ENCODE peak calls at places on chromosome X, in four cellular contexts. S is BJ, M is kidney epithelial cell, F is ovary. R is an unnamed sample.

GRCh38 chrX:137823257-137823656 is 257.3 kb downstream of the ZIC3 start:
- DNase-seq in M (no peak), F (no peak), S (no peak), R (no peak)

GRCh38 chrX:1751781-1752180 is 136.9 kb downstream of the ASMT start:
- DNase-seq in M (no peak), F (no peak), S (no peak), R (no peak)

GRCh38 chrX:138748480-138748879 is 37.0 kb upstream of the FGF13 start:
- DNase-seq in S (no peak), F (no peak), M (no peak), R (peak; percentile 11)

GRCh38 chrX:21438792-21439191 is 64.6 kb downstream of the CNKSR2 start:
- DNase-seq in F (no peak), M (no peak), S (no peak), R (no peak)

GRCh38 chrX:3384330-3384729 is 37.9 kb upstream of the MXRA5 start:
- DNase-seq in S (no peak), F (no peak), M (peak; percentile 73), R (peak; percentile 44)

GRCh38 chrX:24014388-24015018 is 12.5 kb downstream of the KLHL15 start:
- DNase-seq in F (no peak), S (no peak), M (no peak), R (no peak)

GRCh38 chrX:65706041-65706828 is 38.8 kb downstream of the MSN start:
- DNase-seq in S (no peak), M (no peak), F (no peak), R (no peak)

GRCh38 chrX:106619797-106620196 is 8.0 kb downstream of the RADX start:
- DNase-seq in F (no peak), M (no peak), S (no peak), R (no peak)

GRCh38 chrX:112857478-112857878 is 16.8 kb upstream of the AMOT start:
- DNase-seq in S (no peak), M (no peak), F (no peak), R (no peak)

GRCh38 chrX:34848281-34848680 is 94.3 kb upstream of the FAM47B start:
- DNase-seq in S (peak; percentile 49), F (no peak), M (no peak), R (no peak)

GRCh38 chrX:23937100-23937499 is 29.3 kb downstream of the CXorf58 start:
- DNase-seq in M (no peak), S (no peak), F (no peak), R (no peak)

GRCh38 chrX:105126201-105126600 is 94.3 kb downstream of the TEX13A start:
- DNase-seq in F (no peak), M (no peak), S (no peak), R (no peak)

GRCh38 chrX:38260231-38260630 is 39.6 kb upstream of the SRPX start:
- DNase-seq in F (no peak), M (no peak), S (no peak), R (no peak)

GRCh38 chrX:51874123-51874522 is 19.3 kb upstream of the MAGED1 start:
- DNase-seq in S (no peak), M (no peak), F (no peak), R (no peak)

GRCh38 chrX:41009816-41010187 is 75.4 kb upstream of the USP9X start:
- DNase-seq in S (no peak), M (no peak), F (no peak), R (no peak)

GRCh38 chrX:69065451-69065850 is 99.8 kb downstream of the PJA1 start:
- DNase-seq in S (no peak), M (peak; percentile 32), F (no peak), R (no peak)

GRCh38 chrX:11781133-11781532 is 23.1 kb downstream of the MSL3 start:
- DNase-seq in F (no peak), S (no peak), M (no peak), R (no peak)

GRCh38 chrX:36856849-36857248 is 151.3 kb upstream of the FAM47C start:
- DNase-seq in M (no peak), F (no peak), S (no peak), R (no peak)

GRCh38 chrX:44785652-44786051 is 58.2 kb upstream of the DUSP21 start:
- DNase-seq in F (no peak), M (peak; percentile 21), S (peak; percentile 9), R (peak; percentile 8)

GRCh38 chrX:77628294-77629025 is 157.6 kb downstream of the ATRX start:
- DNase-seq in M (no peak), F (no peak), S (no peak), R (no peak)

DNA sequence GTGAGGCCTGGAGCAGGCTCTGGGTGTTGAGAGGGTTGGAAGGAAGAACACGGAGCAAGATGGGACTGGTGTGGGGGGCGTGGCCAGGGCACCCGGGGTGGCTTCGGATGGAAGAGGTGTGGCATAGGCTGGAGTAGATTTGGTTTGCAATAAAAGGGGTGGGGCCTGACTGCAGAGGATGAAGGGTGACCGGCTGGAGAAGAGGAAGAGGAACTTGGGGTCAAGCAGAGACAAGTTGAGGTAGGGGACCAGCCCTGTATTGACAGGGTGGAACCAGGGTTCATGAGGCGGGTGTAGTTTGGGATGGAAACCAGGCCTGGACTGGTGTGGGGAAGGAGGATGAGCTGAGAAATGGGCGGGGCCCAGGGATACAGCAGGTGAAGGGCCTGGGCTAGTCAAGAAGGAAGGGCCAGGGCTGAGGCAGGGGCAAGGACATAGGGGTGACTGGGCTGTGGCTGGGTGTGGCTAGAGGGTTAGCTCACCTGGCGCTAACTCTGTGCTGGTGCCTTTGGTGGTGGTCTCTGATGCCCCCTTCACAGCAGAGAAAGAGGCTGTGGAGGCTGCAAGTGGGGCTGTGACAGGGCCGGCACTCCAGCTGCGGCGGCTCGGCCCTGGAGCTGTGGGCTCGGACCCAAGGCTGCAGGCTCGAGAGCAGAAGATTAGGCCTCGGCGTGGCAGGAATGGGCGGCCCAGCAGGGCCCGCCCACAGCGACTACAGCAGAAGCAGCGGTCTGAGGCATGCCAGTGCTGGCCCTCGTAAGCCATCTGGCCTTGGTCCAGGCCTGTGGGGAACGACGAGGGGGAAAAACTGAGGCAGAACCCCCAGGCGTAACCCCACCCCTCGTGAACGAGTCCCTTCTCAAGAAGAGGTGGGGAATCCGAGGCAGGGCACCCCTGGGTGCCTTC is 5.0 kb downstream of the PLP2 start:
- DNase-seq in S (no peak), M (no peak), F (no peak), R (no peak)
- H3K4me3 ChIP-seq in S (no peak overlapping the region), M (no peak overlapping the region), F (no peak overlapping the region), R (no peak overlapping the region)

GRCh38 chrX:153740631-153741222 is 16.1 kb downstream of the ABCD1 start:
- DNase-seq in M (no peak), S (no peak), F (no peak), R (no peak)

GRCh38 chrX:153746359-153746758 is 17.7 kb upstream of the PLXNB3 start:
- DNase-seq in S (no peak), F (no peak), M (no peak), R (no peak)

GRCh38 chrX:153741446-153741845 is 16.8 kb downstream of the ABCD1 start:
- DNase-seq in S (no peak), F (no peak), M (no peak), R (no peak)

GRCh38 chrX:153739754-153740486 is 15.3 kb downstream of the ABCD1 start:
- DNase-seq in M (no peak), F (no peak), S (no peak), R (no peak)

DNA sequence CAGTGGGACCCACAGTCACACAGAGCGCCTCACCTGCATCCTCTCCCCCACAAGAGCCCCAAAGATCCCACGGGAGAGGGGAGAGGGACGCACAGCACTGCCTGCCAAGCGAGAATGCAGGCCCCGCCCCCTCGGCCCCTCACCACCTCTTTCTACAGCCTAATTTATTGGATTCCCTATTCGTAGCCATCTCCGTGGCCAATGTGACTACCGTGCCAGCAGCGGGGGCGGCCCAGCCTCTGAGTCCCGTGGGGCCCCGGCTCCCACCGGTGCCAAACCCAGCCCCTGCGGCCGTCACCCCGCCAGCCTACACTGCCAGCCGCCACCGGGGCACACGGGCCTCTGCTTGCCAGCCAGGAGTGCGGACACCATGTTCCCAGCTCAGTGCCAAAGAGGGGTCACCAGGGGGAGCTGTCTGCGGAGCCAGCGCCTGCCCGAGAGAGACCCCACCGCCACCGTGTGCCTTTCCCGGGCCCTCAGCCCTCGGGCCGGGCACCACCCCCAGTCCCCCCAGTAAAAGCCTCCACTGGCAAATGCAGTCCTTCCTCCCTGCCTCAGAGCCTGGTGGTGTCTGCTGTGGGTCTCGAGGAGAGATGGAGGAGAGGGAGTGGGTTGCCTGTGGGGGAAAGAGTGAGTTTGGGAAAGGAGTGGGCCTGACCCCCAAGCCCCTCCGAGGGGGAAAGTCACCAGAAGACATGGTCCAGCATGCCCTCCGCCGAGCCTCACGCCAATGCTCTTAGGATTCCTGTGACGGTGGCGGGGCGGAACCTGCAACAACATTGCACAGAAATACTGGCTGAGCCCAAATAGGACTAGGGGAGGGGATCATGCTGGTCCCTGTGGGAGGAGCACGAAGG is 19.6 kb upstream of the PLXNB3 start:
- DNase-seq in F (no peak), S (no peak), M (no peak), R (no peak)
- TF ChIP-seq CTCF in F (no peak), S (peak; percentile 25), M (peak; percentile 28), R (peak; percentile 25)

GRCh38 chrX:120536056-120536455 is 24.7 kb downstream of the CUL4B start:
- DNase-seq in F (no peak), M (no peak), S (no peak), R (no peak)
- H3K4me3 ChIP-seq in F (no peak overlapping the region), M (no peak overlapping the region), S (no peak overlapping the region), R (no peak overlapping the region)

DNA sequence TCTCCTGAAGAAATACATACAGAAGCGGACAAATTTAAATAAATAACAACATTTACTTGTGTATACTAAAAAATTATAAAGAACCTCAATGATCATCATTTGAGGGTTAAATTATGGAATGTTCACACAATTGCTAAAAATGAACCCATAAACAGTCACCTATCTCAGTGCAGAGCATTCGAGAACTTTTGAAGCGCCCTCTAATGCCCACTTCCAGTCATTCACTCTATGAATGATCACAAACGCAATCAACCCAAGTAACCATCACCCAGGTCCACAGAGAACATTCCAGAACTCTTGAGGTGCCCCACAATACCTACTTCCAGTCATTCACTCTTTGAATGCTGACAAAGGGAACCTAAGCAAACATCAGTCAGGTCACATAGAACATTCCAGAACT is 103.5 kb upstream of the PLAC1 start:
- DNase-seq in S (no peak), F (no peak), M (no peak), R (no peak)
- TF ChIP-seq CTCF in S (peak; percentile 44), F (no peak), M (peak; percentile 36), R (peak; percentile 35)

GRCh38 chrX:30141966-30142365 is 73.4 kb upstream of the MAGEB2 start:
- DNase-seq in M (no peak), S (no peak), F (no peak), R (no peak)

GRCh38 chrX:30147996-30148643 is 67.2 kb upstream of the MAGEB2 start:
- DNase-seq in S (no peak), M (no peak), F (no peak), R (no peak)

GRCh38 chrX:30144971-30145731 is 70.2 kb upstream of the MAGEB2 start:
- DNase-seq in M (no peak), F (no peak), S (no peak), R (no peak)

GRCh38 chrX:30144221-30144620 is 71.1 kb upstream of the MAGEB2 start:
- DNase-seq in F (no peak), S (no peak), M (no peak), R (no peak)
- H3K4me3 ChIP-seq in F (no peak overlapping the region), S (no peak overlapping the region), M (no peak overlapping the region), R (no peak overlapping the region)

R was measured in astrocyte of the cerebellum.